ENCODE peak calls at places on chromosomes 6 and 20, in eight cellular contexts. S is DMS153; A is effector CD4-positive, alpha-beta T cell; E is glutamatergic neuron; Z is T-helper 17 cell; X is HCEC 1CT; F is AG08395; H is stimulated activated CD8-positive, alpha-beta memory T cell treated with anti-CD3 and anti-CD28 coated beads, Interleukin-15, amount 100 ng/mL, for 24 hours. G is an unnamed sample.

GRCh38 chr20:38460040-38460623 is 12.5 kb upstream of the RALGAPB start:
- DNase-seq in H (no peak), A (no peak), E (no peak), F (no peak), X (peak), Z (no peak), S (peak), G (no peak)

GRCh38 chr20:41218466-41218865 is 81.1 kb downstream of the PLCG1 start:
- DNase-seq in E (no peak), Z (no peak), A (no peak), X (peak), S (no peak), H (no peak), F (peak), G (no peak)

GRCh38 chr6:88166901-88167624 is 916 bp upstream of the CNR1 start:
- DNase-seq in Z (no peak), X (no peak), A (no peak), H (no peak), E (peak), F (no peak), S (no peak), G (no peak)

GRCh38 chr6:37884548-37884947 is 65.0 kb downstream of the ZFAND3 start:
- DNase-seq in E (no peak), H (no peak), A (no peak), S (no peak), F (no peak), X (no peak), Z (no peak), G (no peak)

GRCh38 chr6:3867616-3868502 is 18.7 kb downstream of the FAM50B start:
- DNase-seq in F (peak), X (no peak), Z (no peak), A (no peak), S (no peak), E (no peak), H (no peak), G (no peak)

GRCh38 chr6:7851780-7852179 is 58.8 kb downstream of the TXNDC5 start:
- DNase-seq in A (no peak), S (no peak), F (no peak), H (no peak), Z (no peak), X (no peak), E (no peak), G (no peak)

GRCh38 chr6:14094721-14095120 is 22.9 kb upstream of the CD83 start:
- DNase-seq in S (no peak), E (no peak), H (no peak), X (no peak), F (no peak), Z (no peak), A (no peak), G (no peak)

GRCh38 chr6:111278738-111279137 is 191.4 kb downstream of the SLC16A10 start:
- DNase-seq in X (no peak), Z (no peak), E (no peak), H (no peak), F (no peak), A (no peak), S (no peak), G (no peak)

GRCh38 chr6:72386324-72386723 is 235.5 kb upstream of the KCNQ5 start:
- DNase-seq in H (no peak), A (no peak), Z (no peak), E (no peak), X (peak), F (no peak), S (no peak), G (no peak)

GRCh38 chr6:20487669-20488375 is 46.4 kb upstream of the CDKAL1 start:
- DNase-seq in Z (no peak), X (no peak), H (no peak), F (no peak), A (no peak), E (no peak), S (no peak), G (no peak)

GRCh38 chr6:87730310-87730709 is 28.3 kb upstream of the AKIRIN2 start:
- DNase-seq in S (peak), A (no peak), E (no peak), Z (no peak), X (no peak), F (no peak), H (no peak), G (no peak)

GRCh38 chr20:47113362-47114118 is 218.9 kb downstream of the EYA2 start:
- DNase-seq in S (no peak), F (peak), E (no peak), X (peak), Z (no peak), A (no peak), H (no peak), G (no peak)

GRCh38 chr6:25883536-25883935 is 9.5 kb upstream of the SLC17A3 start:
- DNase-seq in F (no peak), H (no peak), A (no peak), X (peak), S (no peak), E (no peak), Z (no peak), G (no peak)

GRCh38 chr6:137873273-137873762 is 6.3 kb downstream of the TNFAIP3 start:
- DNase-seq in Z (peak), A (peak), X (peak), F (peak), E (no peak), S (no peak), H (no peak), G (no peak)

G was measured in GDM1.